ENCODE peak calls at places on chromosomes 1 and 21, in five cellular contexts. P is HCT116, U is GM12878, Z is K562, E is H1. L is an unnamed sample.

GRCh38 chr1:233614743-233615521 is 1.0 kb downstream of the KCNK1 start:
- DNase-seq in P (no peak), U (no peak), Z (no peak), E (no peak), L (peak)

GRCh38 chr1:43227138-43227836 is 42.5 kb upstream of the TMEM125 start:
- DNase-seq in P (peak), U (peak), Z (peak), E (peak), L (peak)

GRCh38 chr1:161763522-161764098 is 2.5 kb upstream of the ATF6 start:
- DNase-seq in P (peak), U (no peak), Z (peak), E (no peak), L (no peak)

GRCh38 chr21:24023936-24024335 is 1583.3 kb downstream of the MRPL39 start:
- DNase-seq in P (no peak), U (no peak), Z (no peak), E (no peak), L (no peak)

GRCh38 chr21:45012661-45013270 is 61.6 kb upstream of the ADARB1 start:
- DNase-seq in P (peak), U (no peak), Z (no peak), E (peak), L (peak)

GRCh38 chr1:248821101-248821500 is 4.6 kb downstream of the SH3BP5L start:
- DNase-seq in P (no peak), U (no peak), Z (no peak), E (no peak), L (no peak)

GRCh38 chr21:38766987-38767722 is 38.6 kb upstream of the ETS2 start:
- DNase-seq in P (no peak), U (peak), Z (no peak), E (no peak), L (no peak)

GRCh38 chr1:53449026-53449425 is 10.2 kb upstream of the DMRTB1 start:
- DNase-seq in P (no peak), U (no peak), Z (no peak), E (no peak), L (no peak)

GRCh38 chr1:51924455-51924854 is 45.9 kb upstream of the NRDC start:
- DNase-seq in P (no peak), U (no peak), Z (no peak), E (no peak), L (no peak)

GRCh38 chr1:23862640-23863039 is 5.5 kb downstream of the FUCA1 start:
- DNase-seq in P (no peak), U (no peak), Z (peak), E (no peak), L (no peak)

GRCh38 chr1:23867542-23867952 is 543 bp downstream of the FUCA1 start:
- DNase-seq in P (no peak), U (no peak), Z (peak), E (no peak), L (no peak)

GRCh38 chr1:23864801-23865542 is 3.1 kb downstream of the FUCA1 start:
- DNase-seq in P (no peak), U (no peak), Z (no peak), E (no peak), L (no peak)

GRCh38 chr1:23867953-23868847 is at the start of gene FUCA1:
- DNase-seq in P (peak), U (peak), Z (peak), E (peak), L (peak)

GRCh38 chr1:23865543-23865930 is 2.6 kb downstream of the FUCA1 start:
- DNase-seq in P (peak), U (peak), Z (no peak), E (no peak), L (no peak)
- TF ChIP-seq ATF3 in P (no peak), U (no peak), Z (no peak), E (no peak), L (no peak)

GRCh38 chr1:192496369-192497056 is 79.1 kb upstream of the RGS1 start:
- DNase-seq in P (no peak), U (no peak), Z (no peak), E (no peak), L (no peak)

GRCh38 chr1:192489748-192490147 is 85.8 kb upstream of the RGS1 start:
- DNase-seq in P (no peak), U (no peak), Z (no peak), E (no peak), L (no peak)

GRCh38 chr1:192491804-192492554 is 83.6 kb upstream of the RGS1 start:
- DNase-seq in P (no peak), U (no peak), Z (no peak), E (no peak), L (no peak)

GRCh38 chr1:192497214-192497794 is 78.3 kb upstream of the RGS1 start:
- DNase-seq in P (no peak), U (no peak), Z (no peak), E (no peak), L (no peak)

DNA sequence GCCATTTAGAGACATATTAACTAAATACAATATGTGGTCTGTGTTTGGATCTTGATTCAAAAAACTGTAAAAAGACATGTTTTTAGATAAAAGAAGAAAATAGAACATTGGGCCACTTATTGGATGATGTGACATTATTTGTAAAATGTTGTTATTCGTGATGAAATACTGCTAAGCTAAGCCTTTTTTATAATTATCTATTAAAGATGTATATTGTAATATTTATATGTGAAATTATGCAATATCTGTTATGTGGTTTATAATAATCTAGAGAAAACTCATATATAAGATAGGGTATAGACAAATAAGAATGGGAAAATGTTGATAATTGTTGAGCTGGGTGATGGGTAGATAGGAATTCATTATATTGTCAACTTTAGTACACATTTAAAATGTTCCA is 82.0 kb upstream of the RGS1 start:
- DNase-seq in P (no peak), U (no peak), Z (no peak), E (no peak), L (no peak)
- TF ChIP-seq SP1 in P (no peak), U (no peak), Z (no peak), E (no peak), L (no peak)

GRCh38 chr1:63615809-63616420 is 22.7 kb downstream of the PGM1 start:
- DNase-seq in P (peak), U (peak), Z (peak), E (no peak), L (peak)
- TF ChIP-seq ATF3 in P (no peak), U (no peak), Z (no peak), E (no peak), L (no peak)

GRCh38 chr1:183604048-183604808 is 14.0 kb upstream of the NCF2 start:
- DNase-seq in P (no peak), U (peak), Z (peak), E (no peak), L (no peak)
- TF ChIP-seq SP1 in P (no peak), U (peak), Z (no peak), E (no peak), L (no peak)

DNA sequence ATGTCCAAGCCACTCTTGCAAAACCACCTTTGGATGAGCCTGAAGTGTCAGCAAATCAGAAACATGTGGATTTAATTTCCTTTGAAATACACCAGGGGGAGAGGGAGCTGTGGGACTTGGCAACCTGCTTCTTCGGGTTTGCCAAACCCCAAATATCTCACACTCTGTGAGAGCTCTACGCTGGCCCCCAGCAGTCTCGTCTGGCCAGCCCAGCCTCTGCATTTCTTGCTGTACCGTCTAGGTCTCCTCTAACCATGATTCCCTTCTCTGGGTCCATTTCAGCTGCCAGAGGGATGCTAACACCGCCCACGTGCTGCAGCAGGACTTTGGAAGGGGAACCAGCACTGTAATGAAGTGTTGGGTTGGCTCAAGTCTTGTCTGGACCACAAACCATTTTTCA is 114.6 kb downstream of the MRPS6 start:
- DNase-seq in P (no peak), U (no peak), Z (no peak), E (no peak), L (no peak)
- TF ChIP-seq ATF3 in P (no peak), U (no peak), Z (no peak), E (no peak), L (no peak)

GRCh38 chr1:153312569-153313186 is at the start of gene PGLYRP3:
- DNase-seq in P (peak), U (no peak), Z (no peak), E (no peak), L (no peak)
- TF ChIP-seq SP1 in P (no peak), U (no peak), Z (no peak), E (no peak), L (no peak)

L was measured in WTC11.